ENCODE peak calls at places on chromosomes 2 and 18, in four cellular contexts. W is CD4-positive, alpha-beta T cell; E is upper lobe of right lung; K is activated B cell treated with CpG ODN at 0.5 μM for 24 hours. H is an unnamed sample.

GRCh38 chr2:75055820-75056675 is 97.6 kb downstream of the POLE4 start:
- DNase-seq in W (no peak), E (no peak), K (no peak), H (no peak)

GRCh38 chr2:100940240-100940639 is 61.8 kb upstream of the RPL31 start:
- DNase-seq in W (no peak), E (no peak), K (no peak), H (no peak)

GRCh38 chr2:188676012-188676405 is 298.2 kb upstream of the COL3A1 start:
- DNase-seq in W (no peak), E (no peak), K (no peak), H (no peak)

GRCh38 chr2:134371041-134371440 is 117.2 kb downstream of the MGAT5 start:
- DNase-seq in W (no peak), E (no peak), K (no peak), H (no peak)

GRCh38 chr2:29293830-29294438 is 178.7 kb downstream of the CLIP4 start:
- DNase-seq in W (no peak), E (peak), K (no peak), H (peak)

GRCh38 chr2:46923011-46923669 is 7.5 kb upstream of the MCFD2 start:
- DNase-seq in W (no peak), E (no peak), K (no peak), H (no peak)

GRCh38 chr2:172394008-172394407 is 33.4 kb upstream of the ITGA6 start:
- DNase-seq in W (no peak), E (no peak), K (no peak), H (no peak)

GRCh38 chr2:183207110-183207509 is 82.9 kb downstream of the NUP35 start:
- DNase-seq in W (no peak), E (no peak), K (no peak), H (no peak)

GRCh38 chr2:197306691-197307030 is 3.9 kb downstream of the ANKRD44 start:
- DNase-seq in W (peak), E (peak), K (no peak), H (no peak)

GRCh38 chr18:23337599-23338444 is 115.3 kb upstream of the RIOK3 start:
- DNase-seq in W (no peak), E (no peak), K (no peak), H (no peak)

GRCh38 chr18:66136039-66136438 is 385.2 kb downstream of the CDH7 start:
- DNase-seq in W (no peak), E (no peak), K (no peak), H (no peak)

GRCh38 chr2:196277002-196277401 is 105.6 kb upstream of the STK17B start:
- DNase-seq in W (no peak), E (no peak), K (no peak), H (no peak)

GRCh38 chr2:172931256-172931894 is 144.3 kb upstream of the MAP3K20 start:
- DNase-seq in W (no peak), E (no peak), K (no peak), H (no peak)

GRCh38 chr2:231673348-231673770 is 35.0 kb upstream of the PTMA start:
- DNase-seq in W (no peak), E (peak), K (no peak), H (peak)

GRCh38 chr2:100013892-100014677 is 128.3 kb downstream of the AFF3 start:
- DNase-seq in W (no peak), E (no peak), K (no peak), H (no peak)

GRCh38 chr2:201259216-201259615 is 1.1 kb upstream of the CASP8 start:
- DNase-seq in W (no peak), E (no peak), K (no peak), H (no peak)

GRCh38 chr18:56286775-56287174 is 351.6 kb downstream of the TXNL1 start:
- DNase-seq in W (no peak), E (no peak), K (no peak), H (no peak)

GRCh38 chr2:95349568-95350319 is 52.6 kb downstream of the KCNIP3 start:
- DNase-seq in W (no peak), E (peak), K (no peak), H (peak)

GRCh38 chr18:76406791-76407190 is 88.3 kb downstream of the ZNF516 start:
- DNase-seq in W (no peak), E (no peak), K (no peak), H (peak)

GRCh38 chr18:36534154-36534688 is 236.7 kb downstream of the FHOD3 start:
- DNase-seq in W (peak), E (no peak), K (no peak), H (no peak)

GRCh38 chr2:144288428-144288827 is 231.5 kb downstream of the ZEB2 start:
- DNase-seq in W (no peak), E (no peak), K (no peak), H (no peak)

GRCh38 chr2:166609183-166609959 is 115.3 kb upstream of the SCN7A start:
- DNase-seq in W (no peak), E (peak), K (no peak), H (no peak)

GRCh38 chr2:132550285-132550684 is 119.7 kb downstream of the LYPD1 start:
- DNase-seq in W (no peak), E (no peak), K (no peak), H (no peak)

GRCh38 chr2:116467243-116467642 is 1347.2 kb upstream of the DDX18 start:
- DNase-seq in W (no peak), E (no peak), K (no peak), H (no peak)

GRCh38 chr2:240983996-240984498 is 14.4 kb upstream of the SNED1 start:
- DNase-seq in W (no peak), E (no peak), K (peak), H (peak)

GRCh38 chr18:13217466-13217961 is 1.0 kb upstream of the LDLRAD4 start:
- DNase-seq in W (peak), E (peak), K (peak), H (peak)

GRCh38 chr2:43210125-43210466 is 16.3 kb downstream of the ZFP36L2 start:
- DNase-seq in W (no peak), E (no peak), K (no peak), H (no peak)

GRCh38 chr18:7775848-7776247 is 208.7 kb downstream of the PTPRM start:
- DNase-seq in W (no peak), E (no peak), K (no peak), H (no peak)

GRCh38 chr18:76494181-76494540 is 881 bp downstream of the ZNF516 start:
- DNase-seq in W (no peak), E (no peak), K (no peak), H (no peak)

GRCh38 chr2:210782222-210782621 is 225.8 kb downstream of the CPS1 start:
- DNase-seq in W (no peak), E (no peak), K (no peak), H (no peak)

GRCh38 chr18:23320709-23321236 is 132.3 kb upstream of the RIOK3 start:
- DNase-seq in W (no peak), E (no peak), K (no peak), H (no peak)

GRCh38 chr2:16525265-16525887 is 140.3 kb downstream of the CYRIA start:
- DNase-seq in W (no peak), E (no peak), K (no peak), H (no peak)

GRCh38 chr18:2104620-2105462 is 466.5 kb downstream of the METTL4 start:
- DNase-seq in W (no peak), E (peak), K (no peak), H (no peak)

GRCh38 chr2:100289020-100289419 is 33.3 kb downstream of the LONRF2 start:
- DNase-seq in W (no peak), E (no peak), K (no peak), H (no peak)

GRCh38 chr2:137199751-137200150 is 434.4 kb downstream of the THSD7B start:
- DNase-seq in W (no peak), E (no peak), K (no peak), H (no peak)

GRCh38 chr2:137207030-137207429 is 441.7 kb downstream of the THSD7B start:
- DNase-seq in W (no peak), E (no peak), K (no peak), H (no peak)

GRCh38 chr2:137206064-137206463 is 440.7 kb downstream of the THSD7B start:
- DNase-seq in W (no peak), E (no peak), K (no peak), H (no peak)

GRCh38 chr2:137205324-137205723 is 440.0 kb downstream of the THSD7B start:
- DNase-seq in W (no peak), E (no peak), K (no peak), H (no peak)

DNA sequence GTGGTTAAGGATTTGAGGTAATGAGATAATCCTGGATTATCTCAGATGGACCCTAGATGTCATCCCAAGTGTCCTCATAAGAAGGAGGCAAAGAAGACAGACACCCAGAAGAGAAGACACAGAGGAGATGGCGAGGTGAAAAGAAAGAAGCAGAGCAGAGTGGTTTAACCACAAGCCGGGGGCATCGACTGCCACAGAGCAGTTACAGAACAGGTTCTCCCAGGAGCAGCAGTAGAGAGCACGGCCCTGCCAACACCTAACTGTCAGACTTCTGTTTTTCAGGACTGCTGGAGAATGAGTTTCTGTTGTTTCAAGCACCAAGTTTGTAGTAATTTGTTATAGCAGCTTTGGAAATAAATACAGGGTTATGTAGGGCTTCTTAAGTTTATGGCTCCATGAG is 437.0 kb downstream of the THSD7B start:
- DNase-seq in W (no peak), E (no peak), K (no peak), H (no peak)
- TF ChIP-seq CTCF in W (no peak), E (no peak), K (no peak), H (no peak)

GRCh38 chr2:218605438-218605837 is 2.3 kb upstream of the PLCD4 start:
- DNase-seq in W (no peak), E (no peak), K (no peak), H (no peak)

GRCh38 chr2:218607436-218608115 is at the start of gene PLCD4:
- DNase-seq in W (no peak), E (no peak), K (no peak), H (no peak)
- TF ChIP-seq CTCF in W (no peak), E (no peak), K (no peak), H (no peak)

DNA sequence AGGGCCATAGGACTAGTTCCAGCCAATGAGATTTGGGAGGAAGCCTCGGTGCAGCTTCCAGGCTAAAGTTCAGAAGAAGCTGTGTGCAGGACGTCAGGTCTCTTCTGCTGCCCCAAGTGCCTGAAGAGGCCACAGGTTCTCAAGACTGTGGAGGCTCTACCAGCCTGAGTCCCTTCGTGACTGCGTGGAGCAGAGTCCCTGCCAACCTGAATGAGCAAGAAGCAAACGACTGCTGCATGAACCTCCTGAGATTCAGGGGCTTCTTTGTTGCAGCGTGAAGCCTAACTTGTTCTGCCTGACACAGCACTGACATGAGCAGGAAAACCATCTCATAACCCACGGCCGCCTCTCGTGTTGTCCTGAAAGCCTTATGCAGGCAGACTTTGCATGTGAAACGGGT is 39.7 kb downstream of the TWIST2 start:
- DNase-seq in W (no peak), E (no peak), K (no peak), H (no peak)
- TF ChIP-seq CTCF in W (no peak), E (no peak), K (no peak), H (no peak)

GRCh38 chr18:75244336-75244735 is 33.7 kb downstream of the TSHZ1 start:
- DNase-seq in W (no peak), E (no peak), K (no peak), H (no peak)
- TF ChIP-seq CTCF in W (peak), E (peak), K (no peak), H (no peak)

DNA sequence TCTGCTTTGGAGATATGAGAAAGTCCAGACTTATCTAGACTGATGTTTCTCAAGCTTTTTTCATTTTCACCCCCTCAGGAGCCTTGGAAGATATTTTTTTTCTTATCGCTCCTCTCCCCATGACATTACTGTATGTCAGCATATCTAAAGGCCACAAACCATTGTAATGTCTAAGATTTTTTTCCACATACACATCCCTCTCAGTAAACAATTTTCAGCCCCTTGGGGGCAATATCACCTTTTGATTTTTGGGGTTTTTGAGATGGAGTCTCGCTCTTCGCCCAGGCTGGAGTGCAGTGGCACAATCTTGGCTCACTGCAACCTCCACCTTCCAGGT is 60.3 kb upstream of the REL start:
- DNase-seq in W (no peak), E (no peak), K (no peak), H (no peak)
- TF ChIP-seq CTCF in W (no peak), E (no peak), K (no peak), H (no peak)

GRCh38 chr18:63158676-63159291 is 160.8 kb downstream of the BCL2 start:
- DNase-seq in W (no peak), E (no peak), K (no peak), H (no peak)
- TF ChIP-seq CTCF in W (no peak), E (no peak), K (no peak), H (no peak)

GRCh38 chr2:202871161-202872141 is at the start of gene ICA1L:
- DNase-seq in W (peak), E (peak), K (peak), H (peak)

GRCh38 chr2:202870431-202871160 is 970 bp downstream of the ICA1L start:
- DNase-seq in W (peak), E (peak), K (peak), H (peak)
- TF ChIP-seq CTCF in W (peak), E (peak), K (peak), H (peak)

DNA sequence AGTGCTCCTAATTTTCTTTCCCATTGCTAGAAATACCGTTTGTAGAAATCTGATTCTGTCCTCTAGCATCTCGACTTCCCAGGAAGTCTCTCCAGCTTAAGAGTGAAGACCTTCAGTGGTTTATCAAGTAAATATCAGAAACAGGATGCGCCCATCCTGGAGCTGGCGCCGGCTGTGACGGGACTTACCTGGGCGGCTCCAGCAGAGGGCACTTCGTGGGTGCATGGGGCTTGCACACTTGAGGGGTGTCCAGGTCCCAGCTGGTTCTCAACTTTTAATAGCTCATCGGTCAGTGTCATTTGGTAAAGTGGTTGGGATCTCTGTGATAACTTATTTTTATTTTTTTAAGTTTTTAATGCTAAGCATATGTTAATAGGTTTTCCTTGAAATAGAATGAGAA is 167.0 kb upstream of the TPO start:
- DNase-seq in W (no peak), E (no peak), K (no peak), H (no peak)
- TF ChIP-seq CTCF in W (no peak), E (no peak), K (no peak), H (no peak)